ENCODE peak calls at places on chromosomes 4 and X, in four cellular contexts. K, O, W and A are unnamed samples.

GRCh38 chr4:23135792-23136645 is 443.3 kb downstream of the GBA3 start:
- DNase-seq in K (no peak), O (peak; percentile 50), W (peak; percentile 3), A (no peak)

GRCh38 chrX:124337916-124338315 is 5.5 kb downstream of the TEX13D start:
- DNase-seq in K (no peak), O (no peak), W (no peak), A (no peak)

GRCh38 chr4:156118821-156119220 is 165.2 kb upstream of the CTSO start:
- DNase-seq in K (no peak), O (no peak), W (no peak), A (no peak)

GRCh38 chrX:6852121-6852520 is 295.4 kb upstream of the STS start:
- DNase-seq in K (no peak), O (no peak), W (no peak), A (no peak)

GRCh38 chr4:47839259-47839658 is 1.4 kb upstream of the CORIN start:
- DNase-seq in K (no peak), O (peak; percentile 49), W (peak; percentile 45), A (no peak)

GRCh38 chr4:86737244-86737643 is 111.9 kb downstream of the SLC10A6 start:
- DNase-seq in K (no peak), O (no peak), W (no peak), A (no peak)

GRCh38 chrX:53718073-53718472 is 31.6 kb upstream of the HUWE1 start:
- DNase-seq in K (no peak), O (no peak), W (no peak), A (no peak)

GRCh38 chrX:28585767-28586166 is 1.5 kb upstream of the IL1RAPL1 start:
- DNase-seq in K (no peak), O (peak; percentile 2), W (no peak), A (no peak)

GRCh38 chr4:7334521-7335275 is 100.0 kb downstream of the PSAPL1 start:
- DNase-seq in K (no peak), O (no peak), W (no peak), A (no peak)

GRCh38 chr4:144906181-144906895 is 191.7 kb downstream of the ANAPC10 start:
- DNase-seq in K (no peak), O (peak; percentile 70), W (peak; percentile 5), A (no peak)

GRCh38 chr4:109206610-109207009 is 95.8 kb downstream of the COL25A1 start:
- DNase-seq in K (no peak), O (no peak), W (no peak), A (no peak)
- H3K23ac ChIP-seq in K (no peak overlapping the region), O (no peak overlapping the region), W (no peak overlapping the region), A (no peak overlapping the region)

GRCh38 chrX:48597353-48598264 is at the start of gene WDR13:
- DNase-seq in K (peak; percentile 84), O (peak; percentile 95), W (peak; percentile 87), A (peak; percentile 92)
- H3K23ac ChIP-seq in K (no peak within 1 kb of the TSS), O (no peak within 1 kb of the TSS), W (peak within 1 kb of the TSS; percentile 40), A (no peak within 1 kb of the TSS)

GRCh38 chr4:89039735-89040338 is 17.1 kb downstream of the FAM13A start:
- DNase-seq in K (no peak), O (peak; percentile 18), W (no peak), A (no peak)
- H3K23ac ChIP-seq in K (no peak overlapping the region), O (no peak overlapping the region), W (no peak overlapping the region), A (no peak overlapping the region)

DNA sequence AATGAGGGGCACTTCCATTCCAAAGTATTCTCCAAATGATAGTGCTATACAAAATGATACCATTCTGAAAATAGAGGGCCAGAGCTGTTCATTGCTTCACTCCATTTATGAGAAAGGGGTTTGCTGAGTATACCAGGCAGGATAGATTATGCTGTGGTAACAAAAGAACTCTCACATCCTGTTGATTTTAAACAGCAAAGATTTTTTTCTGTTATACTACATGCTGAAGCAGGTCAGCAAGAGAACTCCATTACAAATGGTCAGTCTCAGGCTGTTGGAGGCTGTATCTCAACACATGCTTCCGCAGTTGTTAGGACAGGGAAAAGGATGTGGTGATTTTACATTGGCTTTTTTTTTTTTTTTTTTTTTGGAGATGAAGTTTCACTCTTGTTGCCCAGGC is 13.7 kb upstream of the KLHL5 start:
- DNase-seq in K (no peak), O (peak; percentile 23), W (no peak), A (no peak)
- H3K23ac ChIP-seq in K (no peak overlapping the region), O (no peak overlapping the region), W (no peak overlapping the region), A (no peak overlapping the region)

GRCh38 chr4:73707269-73707875 is 33.0 kb upstream of the CXCL8 start:
- DNase-seq in K (no peak), O (no peak), W (no peak), A (no peak)
- H3K23ac ChIP-seq in K (no peak overlapping the region), O (no peak overlapping the region), W (no peak overlapping the region), A (no peak overlapping the region)

DNA sequence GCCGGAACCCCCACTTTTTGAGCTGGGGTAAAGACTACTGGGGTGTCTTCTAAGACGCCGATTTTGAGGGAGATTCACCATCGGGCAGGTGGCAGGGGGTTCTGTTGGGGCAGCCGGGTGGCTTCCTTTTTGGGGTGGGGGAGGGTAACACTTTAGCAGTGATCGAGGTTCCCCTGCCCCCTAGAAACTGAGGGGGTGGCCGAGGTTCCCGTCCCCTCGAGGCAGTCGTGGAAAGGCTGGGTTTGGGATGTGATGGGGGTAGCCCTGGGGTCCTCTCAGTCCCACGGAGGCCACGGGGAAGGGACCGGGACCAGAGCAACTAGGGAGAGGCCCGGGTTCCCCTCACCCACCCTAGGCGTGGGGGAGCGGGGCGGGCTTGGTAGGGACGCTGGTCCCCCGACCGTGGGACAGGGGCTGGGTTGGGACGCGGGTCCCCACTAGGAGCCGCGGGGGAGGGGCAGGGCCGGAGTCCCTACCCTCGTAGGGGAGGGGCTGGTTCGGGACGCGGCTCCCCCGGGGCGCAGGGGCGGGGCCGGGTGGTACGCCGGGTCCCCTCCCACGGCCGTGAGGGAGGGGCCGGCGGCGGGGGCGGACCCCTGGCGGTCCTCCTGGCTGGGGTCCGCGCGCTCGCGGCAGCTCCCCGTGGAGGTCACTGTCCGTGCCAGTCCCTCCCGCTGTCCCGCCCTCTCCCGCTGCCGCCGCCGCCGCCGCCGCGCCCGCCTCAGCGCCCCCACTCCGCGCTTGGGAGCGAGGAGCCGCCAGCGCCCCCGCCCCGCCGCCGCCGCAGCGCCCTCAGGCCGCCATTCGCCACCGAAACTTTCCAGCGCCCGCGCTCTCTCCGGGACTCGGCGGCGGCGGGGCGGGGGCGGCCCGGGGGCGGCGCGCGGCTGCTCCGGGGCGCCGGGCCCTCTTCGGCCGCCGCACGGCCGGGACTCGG is at the start of gene TBL1X:
- DNase-seq in K (no peak), O (peak; percentile 45), W (no peak), A (peak; percentile 34)
- H3K23ac ChIP-seq in K (no peak within 1 kb of the TSS), O (no peak within 1 kb of the TSS), W (no peak within 1 kb of the TSS), A (no peak within 1 kb of the TSS)